ENCODE peak calls at places on chromosomes 16 and 17, in five cellular contexts. V is mesendoderm, T is ovary, B is Panc1, I is endothelial cell of umbilical vein. A is an unnamed sample.

GRCh38 chr17:28896884-28897768 is at the start of gene FLOT2:
- DNase-seq in V (peak; percentile 69), T (peak; percentile 76), B (no peak), I (peak; percentile 22), A (peak; percentile 79)

GRCh38 chr16:19601083-19601976 is 45.8 kb downstream of the VPS35L start:
- DNase-seq in V (peak; percentile 54), T (peak; percentile 49), B (no peak), I (peak; percentile 60), A (peak; percentile 8)

GRCh38 chr17:73938706-73939105 is 264.8 kb upstream of the RPL38 start:
- DNase-seq in V (no peak), T (no peak), B (no peak), I (no peak), A (no peak)

GRCh38 chr17:50631908-50632571 is 2.6 kb upstream of the ABCC3 start:
- DNase-seq in V (no peak), T (no peak), B (no peak), I (no peak), A (no peak)

GRCh38 chr17:50564916-50565315 is 4.4 kb downstream of the CACNA1G start:
- DNase-seq in V (peak; percentile 45), T (peak; percentile 84), B (no peak), I (no peak), A (peak; percentile 47)

GRCh38 chr16:67084345-67085028 is 25.3 kb upstream of the PHAF1 start:
- DNase-seq in V (no peak), T (no peak), B (no peak), I (no peak), A (no peak)

GRCh38 chr16:27198451-27199234 is 4.7 kb upstream of the KDM8 start:
- DNase-seq in V (peak; percentile 44), T (no peak), B (no peak), I (no peak), A (no peak)

GRCh38 chr16:11405331-11406176 is 60.3 kb downstream of the RMI2 start:
- DNase-seq in V (peak; percentile 82), T (no peak), B (peak; percentile 25), I (peak; percentile 29), A (peak; percentile 38)

GRCh38 chr16:79601092-79601977 is 798 bp upstream of the MAF start:
- DNase-seq in V (peak; percentile 58), T (peak; percentile 68), B (no peak), I (peak; percentile 6), A (peak; percentile 53)

GRCh38 chr16:15952265-15952711 is 2.9 kb downstream of the ABCC1 start:
- DNase-seq in V (no peak), T (no peak), B (no peak), I (peak; percentile 62), A (no peak)

GRCh38 chr17:40909351-40909750 is 24.3 kb upstream of the KRT20 start:
- DNase-seq in V (peak; percentile 84), T (peak; percentile 77), B (no peak), I (peak; percentile 90), A (peak; percentile 87)

GRCh38 chr17:41451154-41451728 is 10.5 kb upstream of the KRT38 start:
- DNase-seq in V (no peak), T (no peak), B (no peak), I (no peak), A (no peak)

GRCh38 chr17:7834554-7834890 is 505 bp downstream of the KDM6B start:
- DNase-seq in V (no peak), T (peak; percentile 79), B (no peak), I (no peak), A (no peak)

GRCh38 chr16:81767987-81768592 is 11.0 kb upstream of the PLCG2 start:
- DNase-seq in V (no peak), T (no peak), B (no peak), I (no peak), A (no peak)

GRCh38 chr17:47267354-47267828 is 13.8 kb downstream of the ITGB3 start:
- DNase-seq in V (peak; percentile 34), T (no peak), B (no peak), I (no peak), A (no peak)

GRCh38 chr17:6046431-6046830 is 23.7 kb upstream of the WSCD1 start:
- DNase-seq in V (no peak), T (no peak), B (no peak), I (no peak), A (no peak)

GRCh38 chr17:81184596-81184995 is 18.6 kb upstream of the AATK start:
- DNase-seq in V (peak; percentile 16), T (no peak), B (no peak), I (no peak), A (peak; percentile 97)

GRCh38 chr16:59865071-59865671 is 1131.1 kb upstream of the GOT2 start:
- DNase-seq in V (no peak), T (no peak), B (no peak), I (no peak), A (no peak)

GRCh38 chr16:8594149-8594666 is 3.9 kb upstream of the TMEM114 start:
- DNase-seq in V (no peak), T (no peak), B (no peak), I (no peak), A (no peak)

GRCh38 chr17:76497979-76498885 is 3.0 kb downstream of the RHBDF2 start:
- DNase-seq in V (peak; percentile 77), T (peak; percentile 75), B (no peak), I (peak; percentile 93), A (peak; percentile 94)

GRCh38 chr17:41160648-41161047 is at the start of gene KRTAP4-4:
- DNase-seq in V (no peak), T (no peak), B (no peak), I (no peak), A (no peak)

GRCh38 chr17:74201250-74201649 is 2.2 kb upstream of the RPL38 start:
- DNase-seq in V (no peak), T (no peak), B (no peak), I (no peak), A (peak; percentile 97)

DNA sequence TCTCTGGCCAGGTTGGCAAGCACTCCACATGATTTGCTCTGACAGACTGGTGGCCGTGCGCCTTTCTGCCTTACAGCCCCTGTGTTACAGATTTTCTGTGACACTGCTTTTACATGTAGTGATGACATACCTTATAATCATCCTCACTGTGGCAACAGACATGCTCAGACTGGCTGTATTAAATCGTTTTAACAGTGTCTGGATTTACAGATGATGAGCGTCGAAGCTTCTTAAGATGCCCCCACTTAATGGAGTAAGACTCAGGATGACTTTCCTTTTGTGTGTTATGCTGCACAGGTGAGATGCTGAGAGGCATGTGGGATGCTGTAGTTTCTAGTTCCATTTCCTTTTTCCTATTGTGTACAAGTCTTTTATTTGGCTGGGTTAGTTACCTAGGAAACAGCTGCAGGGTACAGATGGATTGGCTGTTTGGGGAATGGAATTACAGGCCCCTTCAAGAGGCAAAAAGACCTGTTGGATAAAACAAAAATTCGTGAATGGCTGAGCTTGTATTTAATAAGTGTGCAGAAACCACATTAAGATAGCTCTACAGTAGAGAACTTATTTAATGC is 20.9 kb upstream of the VWA3A start:
- DNase-seq in V (peak; percentile 23), T (no peak), B (no peak), I (peak; percentile 25), A (no peak)
- H3K27ac ChIP-seq in V (no peak overlapping the region), T (no peak overlapping the region), B (peak overlapping the region; percentile 29), I (peak overlapping the region; percentile 43), A (no peak overlapping the region)

GRCh38 chr17:78417531-78417909 is 39.1 kb downstream of the PGS1 start:
- DNase-seq in V (no peak), T (no peak), B (no peak), I (no peak), A (no peak)

GRCh38 chr17:78415821-78416301 is 37.4 kb downstream of the PGS1 start:
- DNase-seq in V (no peak), T (no peak), B (no peak), I (peak; percentile 57), A (no peak)

GRCh38 chr17:78418627-78419026 is 40.2 kb downstream of the PGS1 start:
- DNase-seq in V (no peak), T (no peak), B (no peak), I (no peak), A (no peak)

GRCh38 chr17:78416311-78416711 is 37.9 kb downstream of the PGS1 start:
- DNase-seq in V (no peak), T (no peak), B (no peak), I (peak; percentile 54), A (peak; percentile 88)

DNA sequence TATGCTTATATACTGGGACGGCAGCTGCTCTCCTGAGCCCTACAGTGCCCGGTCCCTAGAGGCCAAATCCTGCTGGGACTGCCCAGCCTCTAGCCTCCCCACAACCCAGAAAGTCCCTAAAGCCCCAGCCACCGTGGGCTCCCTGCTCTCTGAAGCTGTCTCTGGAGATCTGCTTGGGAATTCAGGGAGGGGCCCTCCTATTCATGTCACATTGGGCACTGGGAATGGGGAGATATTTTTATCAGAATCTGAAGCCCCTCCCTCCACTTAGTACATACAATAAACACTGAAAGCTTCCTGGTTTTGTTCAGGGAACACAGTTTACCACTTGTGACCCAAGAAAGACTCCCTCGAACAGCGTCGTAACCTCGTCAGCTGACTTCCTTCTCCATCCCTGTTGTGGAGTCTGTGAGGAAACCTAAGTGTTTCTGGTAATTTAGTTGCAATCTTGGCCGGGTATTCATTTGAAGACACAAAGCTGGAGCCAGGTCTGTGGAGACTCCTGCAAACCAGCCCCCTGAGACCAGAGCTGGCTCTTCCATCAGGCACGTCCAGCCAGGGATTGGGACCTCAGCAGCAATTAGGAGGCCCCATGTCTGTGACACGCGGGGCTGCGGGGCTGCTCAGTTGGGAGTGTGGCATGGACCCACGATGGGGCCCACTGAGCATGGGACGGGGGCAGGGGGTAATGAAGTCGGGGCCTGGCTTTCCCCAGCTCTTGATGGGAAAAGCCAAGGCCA is 38.5 kb downstream of the PGS1 start:
- DNase-seq in V (no peak), T (no peak), B (no peak), I (peak; percentile 90), A (peak; percentile 84)
- H3K4me3 ChIP-seq in V (no peak overlapping the region), T (no peak overlapping the region), B (no peak overlapping the region), I (no peak overlapping the region), A (no peak overlapping the region)

GRCh38 chr16:88288303-88288702 is 94.5 kb upstream of the ZNF469 start:
- DNase-seq in V (no peak), T (no peak), B (no peak), I (no peak), A (no peak)
- H3K4me1 ChIP-seq in V (no peaks in the 10 kb centered on the region), T (no peaks in the 10 kb centered on the region), B (no peaks in the 10 kb centered on the region), I (no peaks in the 10 kb centered on the region), A (no peaks in the 10 kb centered on the region)

GRCh38 chr17:59383893-59384292 is 52.4 kb downstream of the YPEL2 start:
- DNase-seq in V (no peak), T (no peak), B (no peak), I (no peak), A (no peak)

GRCh38 chr17:59391026-59391425 is 59.6 kb downstream of the YPEL2 start:
- DNase-seq in V (no peak), T (no peak), B (no peak), I (no peak), A (no peak)

GRCh38 chr17:59387351-59388069 is 56.1 kb downstream of the YPEL2 start:
- DNase-seq in V (no peak), T (no peak), B (no peak), I (no peak), A (no peak)

GRCh38 chr17:59392973-59393679 is 61.7 kb downstream of the YPEL2 start:
- DNase-seq in V (no peak), T (no peak), B (no peak), I (no peak), A (no peak)

GRCh38 chr17:59388070-59388556 is 56.7 kb downstream of the YPEL2 start:
- DNase-seq in V (no peak), T (no peak), B (no peak), I (no peak), A (no peak)
- H3K27ac ChIP-seq in V (no peak overlapping the region), T (no peak overlapping the region), B (no peak overlapping the region), I (no peak overlapping the region), A (no peak overlapping the region)

A was measured in SJCRH30.